ENCODE peak calls at places on chromosomes 6 and 20, in seven cellular contexts. A is hepatocyte; E is ureter; L is HCEC 1CT; C is stimulated activated CD8-positive, alpha-beta memory T cell treated with anti-CD3 and anti-CD28 coated beads, Interleukin-15, amount 100 ng/mL, for 24 hours; U is NCI-H1092 treated with DMSO at 0.1 percent for 48 hours; N is posterior cingulate gyrus. B is an unnamed sample.

GRCh38 chr6:158631678-158632537 is 12.6 kb downstream of the DYNLT1 start:
- DNase-seq in A (peak), E (peak), L (peak), C (no peak), U (no peak), N (no peak), B (no peak)

GRCh38 chr20:58173091-58173490 is 55.4 kb downstream of the ANKRD60 start:
- DNase-seq in A (no peak), E (no peak), L (no peak), C (no peak), U (no peak), N (no peak), B (no peak)

GRCh38 chr6:11616200-11616611 is 78.7 kb downstream of the TMEM170B start:
- DNase-seq in A (no peak), E (no peak), L (peak), C (no peak), U (no peak), N (no peak), B (no peak)

GRCh38 chr6:15539722-15540270 is 123.0 kb downstream of the DTNBP1 start:
- DNase-seq in A (no peak), E (no peak), L (no peak), C (no peak), U (no peak), N (no peak), B (no peak)

GRCh38 chr6:136873733-136874132 is 48.4 kb upstream of the SLC35D3 start:
- DNase-seq in A (peak), E (no peak), L (no peak), C (no peak), U (no peak), N (no peak), B (no peak)

GRCh38 chr20:64065973-64066341 is 3.0 kb downstream of the TCEA2 start:
- DNase-seq in A (no peak), E (no peak), L (peak), C (no peak), U (no peak), N (no peak), B (no peak)

GRCh38 chr6:39446909-39447308 is 124.4 kb upstream of the KCNK16 start:
- DNase-seq in A (no peak), E (no peak), L (no peak), C (no peak), U (no peak), N (no peak), B (no peak)

GRCh38 chr20:24646331-24646730 is 176.9 kb downstream of the SYNDIG1 start:
- DNase-seq in A (no peak), E (no peak), L (no peak), C (no peak), U (no peak), N (no peak), B (no peak)

GRCh38 chr6:100865525-100865924 is 15.6 kb downstream of the ASCC3 start:
- DNase-seq in A (no peak), E (no peak), L (no peak), C (no peak), U (no peak), N (no peak), B (no peak)

GRCh38 chr6:87407896-87408720 is at the start of gene CFAP206:
- DNase-seq in A (peak), E (peak), L (peak), C (peak), U (peak), N (peak), B (peak)

GRCh38 chr6:166418691-166419143 is 36.0 kb upstream of the MPC1 start:
- DNase-seq in A (no peak), E (no peak), L (no peak), C (no peak), U (no peak), N (no peak), B (no peak)

GRCh38 chr20:53291548-53291947 is 302.1 kb downstream of the ZNF217 start:
- DNase-seq in A (no peak), E (no peak), L (no peak), C (no peak), U (no peak), N (no peak), B (no peak)

GRCh38 chr6:165605182-165605875 is 57.7 kb downstream of the PDE10A start:
- DNase-seq in A (no peak), E (no peak), L (no peak), C (no peak), U (no peak), N (no peak), B (no peak)

GRCh38 chr20:37202267-37202943 is 23.1 kb upstream of the MROH8 start:
- DNase-seq in A (peak), E (peak), L (peak), C (no peak), U (peak), N (no peak), B (no peak)

GRCh38 chr6:118377711-118378414 is 170.2 kb upstream of the PLN start:
- DNase-seq in A (no peak), E (no peak), L (no peak), C (no peak), U (peak), N (no peak), B (no peak)

GRCh38 chr6:110528051-110528929 is 51.9 kb upstream of the SLC22A16 start:
- DNase-seq in A (peak), E (peak), L (peak), C (no peak), U (peak), N (no peak), B (peak)